ENCODE peak calls at places on chromosome 1, in eight cellular contexts. One of them, this sample, is unnamed.

GRCh38 chr1:29757866-29758763 is 521.8 kb downstream of the PTPRU start:
- DNase-seq in left ventricle myocardium inferior: no peak
- DNase-seq in K562: no peak
- DNase-seq in effector memory CD4-positive, alpha-beta T cell: no peak
- DNase-seq in heart right ventricle: no peak
- DNase-seq in right lobe of liver: no peak
- DNase-seq in stomach: no peak
- DNase-seq in mammary epithelial cell: no peak
- DNase-seq in this sample: no peak

GRCh38 chr1:15975358-15975804 is 520 bp downstream of the ZBTB17 start:
- DNase-seq in stomach: peak; percentile 31
- DNase-seq in effector memory CD4-positive, alpha-beta T cell: peak; percentile 64
- DNase-seq in right lobe of liver: peak; percentile 77
- DNase-seq in mammary epithelial cell: peak; percentile 63
- DNase-seq in left ventricle myocardium inferior: peak; percentile 69
- DNase-seq in heart right ventricle: peak; percentile 35
- DNase-seq in K562: peak; percentile 93
- DNase-seq in this sample: no peak

GRCh38 chr1:46183119-46183842 is 7.0 kb upstream of the P3R3URF start:
- DNase-seq in effector memory CD4-positive, alpha-beta T cell: no peak
- DNase-seq in mammary epithelial cell: peak; percentile 100
- DNase-seq in K562: no peak
- DNase-seq in heart right ventricle: peak; percentile 77
- DNase-seq in right lobe of liver: peak; percentile 84
- DNase-seq in left ventricle myocardium inferior: peak; percentile 68
- DNase-seq in stomach: peak; percentile 94
- DNase-seq in this sample: peak; percentile 50

GRCh38 chr1:29999595-29999994 is 723.8 kb downstream of the MATN1 start:
- DNase-seq in stomach: no peak
- DNase-seq in right lobe of liver: no peak
- DNase-seq in mammary epithelial cell: no peak
- DNase-seq in effector memory CD4-positive, alpha-beta T cell: no peak
- DNase-seq in left ventricle myocardium inferior: no peak
- DNase-seq in heart right ventricle: no peak
- DNase-seq in K562: no peak
- DNase-seq in this sample: no peak

GRCh38 chr1:119779869-119780356 is 11.2 kb upstream of the HMGCS2 start:
- DNase-seq in heart right ventricle: peak; percentile 13
- DNase-seq in stomach: peak; percentile 64
- DNase-seq in mammary epithelial cell: no peak
- DNase-seq in right lobe of liver: peak; percentile 66
- DNase-seq in effector memory CD4-positive, alpha-beta T cell: no peak
- DNase-seq in left ventricle myocardium inferior: no peak
- DNase-seq in K562: no peak
- DNase-seq in this sample: peak; percentile 51

GRCh38 chr1:232754930-232755329 is 50.3 kb upstream of the MAP10 start:
- DNase-seq in mammary epithelial cell: no peak
- DNase-seq in K562: no peak
- DNase-seq in heart right ventricle: no peak
- DNase-seq in right lobe of liver: no peak
- DNase-seq in stomach: no peak
- DNase-seq in left ventricle myocardium inferior: no peak
- DNase-seq in effector memory CD4-positive, alpha-beta T cell: no peak
- DNase-seq in this sample: no peak

GRCh38 chr1:178970184-178970583 is 55.5 kb upstream of the FAM20B start:
- DNase-seq in mammary epithelial cell: no peak
- DNase-seq in heart right ventricle: no peak
- DNase-seq in right lobe of liver: no peak
- DNase-seq in left ventricle myocardium inferior: no peak
- DNase-seq in stomach: no peak
- DNase-seq in K562: no peak
- DNase-seq in effector memory CD4-positive, alpha-beta T cell: no peak
- DNase-seq in this sample: no peak

GRCh38 chr1:32508751-32509140 is 30.5 kb upstream of the ZBTB8A start:
- DNase-seq in right lobe of liver: no peak
- DNase-seq in stomach: no peak
- DNase-seq in left ventricle myocardium inferior: no peak
- DNase-seq in K562: no peak
- DNase-seq in heart right ventricle: no peak
- DNase-seq in mammary epithelial cell: no peak
- DNase-seq in effector memory CD4-positive, alpha-beta T cell: no peak
- DNase-seq in this sample: no peak

GRCh38 chr1:25204797-25205441 is 27.4 kb downstream of the SYF2 start:
- DNase-seq in right lobe of liver: no peak
- DNase-seq in heart right ventricle: no peak
- DNase-seq in mammary epithelial cell: peak; percentile 17
- DNase-seq in effector memory CD4-positive, alpha-beta T cell: no peak
- DNase-seq in stomach: no peak
- DNase-seq in left ventricle myocardium inferior: no peak
- DNase-seq in K562: peak; percentile 77
- DNase-seq in this sample: no peak

GRCh38 chr1:220306339-220306738 is 34.1 kb upstream of the RAB3GAP2 start:
- DNase-seq in mammary epithelial cell: no peak
- DNase-seq in right lobe of liver: no peak
- DNase-seq in heart right ventricle: no peak
- DNase-seq in effector memory CD4-positive, alpha-beta T cell: no peak
- DNase-seq in K562: no peak
- DNase-seq in left ventricle myocardium inferior: no peak
- DNase-seq in stomach: no peak
- DNase-seq in this sample: no peak

GRCh38 chr1:92949937-92950817 is 11.1 kb downstream of the DIPK1A start:
- DNase-seq in effector memory CD4-positive, alpha-beta T cell: no peak
- DNase-seq in K562: no peak
- DNase-seq in mammary epithelial cell: peak; percentile 73
- DNase-seq in right lobe of liver: no peak
- DNase-seq in heart right ventricle: no peak
- DNase-seq in left ventricle myocardium inferior: no peak
- DNase-seq in stomach: no peak
- DNase-seq in this sample: no peak

GRCh38 chr1:165737196-165737595 is 31.5 kb downstream of the TMCO1 start:
- DNase-seq in K562: no peak
- DNase-seq in left ventricle myocardium inferior: no peak
- DNase-seq in heart right ventricle: no peak
- DNase-seq in stomach: no peak
- DNase-seq in right lobe of liver: no peak
- DNase-seq in mammary epithelial cell: no peak
- DNase-seq in effector memory CD4-positive, alpha-beta T cell: no peak
- DNase-seq in this sample: no peak

GRCh38 chr1:154502066-154502741 is at the start of the genes SHE and TDRD10:
- DNase-seq in mammary epithelial cell: no peak
- DNase-seq in effector memory CD4-positive, alpha-beta T cell: no peak
- DNase-seq in heart right ventricle: peak; percentile 57
- DNase-seq in left ventricle myocardium inferior: peak; percentile 60
- DNase-seq in K562: no peak
- DNase-seq in stomach: no peak
- DNase-seq in right lobe of liver: peak; percentile 49
- DNase-seq in this sample: peak; percentile 25

GRCh38 chr1:167860231-167860923 is 53.6 kb downstream of the ADCY10 start:
- DNase-seq in left ventricle myocardium inferior: no peak
- DNase-seq in heart right ventricle: no peak
- DNase-seq in mammary epithelial cell: no peak
- DNase-seq in right lobe of liver: no peak
- DNase-seq in effector memory CD4-positive, alpha-beta T cell: no peak
- DNase-seq in K562: no peak
- DNase-seq in stomach: no peak
- DNase-seq in this sample: no peak

GRCh38 chr1:25996966-25997758 is 701 bp downstream of the PAFAH2 start:
- DNase-seq in stomach: no peak
- DNase-seq in effector memory CD4-positive, alpha-beta T cell: no peak
- DNase-seq in K562: no peak
- DNase-seq in mammary epithelial cell: peak; percentile 30
- DNase-seq in right lobe of liver: no peak
- DNase-seq in left ventricle myocardium inferior: no peak
- DNase-seq in heart right ventricle: no peak
- DNase-seq in this sample: peak; percentile 34

GRCh38 chr1:154221815-154222081 is 993 bp downstream of the UBAP2L start:
- DNase-seq in left ventricle myocardium inferior: no peak
- DNase-seq in right lobe of liver: no peak
- DNase-seq in heart right ventricle: no peak
- DNase-seq in effector memory CD4-positive, alpha-beta T cell: no peak
- DNase-seq in mammary epithelial cell: peak; percentile 39
- DNase-seq in stomach: no peak
- DNase-seq in K562: no peak
- DNase-seq in this sample: no peak

GRCh38 chr1:4227986-4228385 is 327.9 kb upstream of the C1orf174 start:
- DNase-seq in left ventricle myocardium inferior: no peak
- DNase-seq in stomach: no peak
- DNase-seq in right lobe of liver: no peak
- DNase-seq in heart right ventricle: no peak
- DNase-seq in K562: peak; percentile 50
- DNase-seq in effector memory CD4-positive, alpha-beta T cell: no peak
- DNase-seq in mammary epithelial cell: no peak
- DNase-seq in this sample: no peak

GRCh38 chr1:2583871-2584341 is 2.7 kb upstream of the PRXL2B start:
- DNase-seq in mammary epithelial cell: no peak
- DNase-seq in left ventricle myocardium inferior: no peak
- DNase-seq in heart right ventricle: no peak
- DNase-seq in effector memory CD4-positive, alpha-beta T cell: peak; percentile 29
- DNase-seq in right lobe of liver: peak; percentile 23
- DNase-seq in K562: no peak
- DNase-seq in stomach: no peak
- DNase-seq in this sample: no peak

GRCh38 chr1:238377280-238377919 is 486.7 kb upstream of the ZP4 start:
- DNase-seq in K562: no peak
- DNase-seq in heart right ventricle: no peak
- DNase-seq in effector memory CD4-positive, alpha-beta T cell: no peak
- DNase-seq in mammary epithelial cell: no peak
- DNase-seq in left ventricle myocardium inferior: no peak
- DNase-seq in stomach: no peak
- DNase-seq in right lobe of liver: no peak
- DNase-seq in this sample: no peak

GRCh38 chr1:168019407-168019806 is 82.5 kb upstream of the MPC2 start:
- DNase-seq in left ventricle myocardium inferior: no peak
- DNase-seq in mammary epithelial cell: no peak
- DNase-seq in heart right ventricle: no peak
- DNase-seq in K562: no peak
- DNase-seq in effector memory CD4-positive, alpha-beta T cell: no peak
- DNase-seq in right lobe of liver: no peak
- DNase-seq in stomach: no peak
- DNase-seq in this sample: no peak

GRCh38 chr1:88936760-88937342 is 45.5 kb upstream of the GTF2B start:
- DNase-seq in K562: no peak
- DNase-seq in stomach: no peak
- DNase-seq in left ventricle myocardium inferior: no peak
- DNase-seq in mammary epithelial cell: no peak
- DNase-seq in effector memory CD4-positive, alpha-beta T cell: no peak
- DNase-seq in heart right ventricle: no peak
- DNase-seq in right lobe of liver: no peak
- DNase-seq in this sample: no peak

GRCh38 chr1:24540906-24541710 is 14.8 kb upstream of the NCMAP start:
- DNase-seq in stomach: peak; percentile 60
- DNase-seq in mammary epithelial cell: peak; percentile 56
- DNase-seq in heart right ventricle: no peak
- DNase-seq in left ventricle myocardium inferior: no peak
- DNase-seq in effector memory CD4-positive, alpha-beta T cell: no peak
- DNase-seq in right lobe of liver: no peak
- DNase-seq in K562: no peak
- DNase-seq in this sample: no peak

GRCh38 chr1:158333405-158334145 is 2.2 kb upstream of the CD1B start:
- DNase-seq in heart right ventricle: no peak
- DNase-seq in mammary epithelial cell: no peak
- DNase-seq in stomach: no peak
- DNase-seq in right lobe of liver: no peak
- DNase-seq in left ventricle myocardium inferior: no peak
- DNase-seq in K562: no peak
- DNase-seq in effector memory CD4-positive, alpha-beta T cell: no peak
- DNase-seq in this sample: no peak

GRCh38 chr1:181087400-181087901 is 1.0 kb upstream of the IER5 start:
- DNase-seq in heart right ventricle: no peak
- DNase-seq in K562: peak; percentile 37
- DNase-seq in right lobe of liver: no peak
- DNase-seq in left ventricle myocardium inferior: no peak
- DNase-seq in effector memory CD4-positive, alpha-beta T cell: no peak
- DNase-seq in mammary epithelial cell: no peak
- DNase-seq in stomach: no peak
- DNase-seq in this sample: no peak
- H3K27ac ChIP-seq in heart right ventricle: no peak overlapping the region
- H3K27ac ChIP-seq in K562: peak overlapping the region; percentile 82
- H3K27ac ChIP-seq in right lobe of liver: no peak overlapping the region
- H3K27ac ChIP-seq in left ventricle myocardium inferior: no peak overlapping the region
- H3K27ac ChIP-seq in effector memory CD4-positive, alpha-beta T cell: no peak overlapping the region
- H3K27ac ChIP-seq in mammary epithelial cell: peak overlapping the region; percentile 16
- H3K27ac ChIP-seq in stomach: no peak overlapping the region
- H3K27ac ChIP-seq in this sample: no peak overlapping the region

GRCh38 chr1:18641005-18641941 is 10.6 kb downstream of the PAX7 start:
- DNase-seq in K562: peak; percentile 38
- DNase-seq in heart right ventricle: no peak
- DNase-seq in effector memory CD4-positive, alpha-beta T cell: no peak
- DNase-seq in mammary epithelial cell: no peak
- DNase-seq in right lobe of liver: no peak
- DNase-seq in left ventricle myocardium inferior: no peak
- DNase-seq in stomach: no peak
- DNase-seq in this sample: no peak
- H3K4me3 ChIP-seq in K562: no peak overlapping the region
- H3K4me3 ChIP-seq in heart right ventricle: no peak overlapping the region
- H3K4me3 ChIP-seq in effector memory CD4-positive, alpha-beta T cell: no peak overlapping the region
- H3K4me3 ChIP-seq in mammary epithelial cell: no peak overlapping the region
- H3K4me3 ChIP-seq in right lobe of liver: no peak overlapping the region
- H3K4me3 ChIP-seq in left ventricle myocardium inferior: no peak overlapping the region
- H3K4me3 ChIP-seq in stomach: no peak overlapping the region
- H3K4me3 ChIP-seq in this sample: no peak overlapping the region

GRCh38 chr1:99768525-99769382 is 2.3 kb upstream of the FRRS1 start:
- DNase-seq in stomach: no peak
- DNase-seq in heart right ventricle: no peak
- DNase-seq in K562: no peak
- DNase-seq in left ventricle myocardium inferior: no peak
- DNase-seq in mammary epithelial cell: no peak
- DNase-seq in right lobe of liver: no peak
- DNase-seq in effector memory CD4-positive, alpha-beta T cell: no peak
- DNase-seq in this sample: no peak
- H3K27ac ChIP-seq in stomach: no peak overlapping the region
- H3K27ac ChIP-seq in heart right ventricle: no peak overlapping the region
- H3K27ac ChIP-seq in K562: peak overlapping the region; percentile 74
- H3K27ac ChIP-seq in left ventricle myocardium inferior: no peak overlapping the region
- H3K27ac ChIP-seq in mammary epithelial cell: no peak overlapping the region
- H3K27ac ChIP-seq in right lobe of liver: no peak overlapping the region
- H3K27ac ChIP-seq in effector memory CD4-positive, alpha-beta T cell: no peak overlapping the region
- H3K27ac ChIP-seq in this sample: no peak overlapping the region

GRCh38 chr1:202600432-202601041 is 109.7 kb downstream of the SYT2 start:
- DNase-seq in stomach: no peak
- DNase-seq in heart right ventricle: no peak
- DNase-seq in right lobe of liver: no peak
- DNase-seq in left ventricle myocardium inferior: no peak
- DNase-seq in mammary epithelial cell: no peak
- DNase-seq in K562: no peak
- DNase-seq in effector memory CD4-positive, alpha-beta T cell: no peak
- DNase-seq in this sample: no peak

GRCh38 chr1:202597090-202597761 is 113.0 kb downstream of the SYT2 start:
- DNase-seq in effector memory CD4-positive, alpha-beta T cell: no peak
- DNase-seq in stomach: no peak
- DNase-seq in heart right ventricle: no peak
- DNase-seq in mammary epithelial cell: no peak
- DNase-seq in left ventricle myocardium inferior: no peak
- DNase-seq in K562: no peak
- DNase-seq in right lobe of liver: no peak
- DNase-seq in this sample: no peak

GRCh38 chr1:202596638-202597037 is 113.6 kb downstream of the SYT2 start:
- DNase-seq in mammary epithelial cell: no peak
- DNase-seq in K562: no peak
- DNase-seq in effector memory CD4-positive, alpha-beta T cell: no peak
- DNase-seq in left ventricle myocardium inferior: no peak
- DNase-seq in heart right ventricle: no peak
- DNase-seq in stomach: no peak
- DNase-seq in right lobe of liver: no peak
- DNase-seq in this sample: no peak

GRCh38 chr1:202605515-202605914 is 104.7 kb downstream of the SYT2 start:
- DNase-seq in left ventricle myocardium inferior: no peak
- DNase-seq in stomach: no peak
- DNase-seq in K562: no peak
- DNase-seq in heart right ventricle: no peak
- DNase-seq in mammary epithelial cell: no peak
- DNase-seq in effector memory CD4-positive, alpha-beta T cell: no peak
- DNase-seq in right lobe of liver: no peak
- DNase-seq in this sample: no peak

GRCh38 chr1:202599669-202600431 is 110.4 kb downstream of the SYT2 start:
- DNase-seq in right lobe of liver: peak; percentile 58
- DNase-seq in effector memory CD4-positive, alpha-beta T cell: no peak
- DNase-seq in stomach: peak; percentile 37
- DNase-seq in left ventricle myocardium inferior: peak; percentile 54
- DNase-seq in K562: peak; percentile 76
- DNase-seq in heart right ventricle: peak; percentile 51
- DNase-seq in mammary epithelial cell: peak; percentile 69
- DNase-seq in this sample: peak; percentile 78
- H3K4me3 ChIP-seq in right lobe of liver: no peak overlapping the region
- H3K4me3 ChIP-seq in effector memory CD4-positive, alpha-beta T cell: no peak overlapping the region
- H3K4me3 ChIP-seq in stomach: no peak overlapping the region
- H3K4me3 ChIP-seq in left ventricle myocardium inferior: no peak overlapping the region
- H3K4me3 ChIP-seq in K562: no peak overlapping the region
- H3K4me3 ChIP-seq in heart right ventricle: no peak overlapping the region
- H3K4me3 ChIP-seq in mammary epithelial cell: no peak overlapping the region
- H3K4me3 ChIP-seq in this sample: no peak overlapping the region